ENCODE peak calls at places on chromosomes 4 and X, in eight cellular contexts. G is upper lobe of right lung, J is kidney, P is AG08395, I is GM10248, Z is endothelial cell, T is activated T-helper 1 cell treated with Interleukin-2 at 50 U/mL for 16 hours, K is NAMALWA. Y is an unnamed sample.

GRCh38 chr4:113147498-113148231 is 98.2 kb downstream of the ANK2 start:
- DNase-seq in J (no peak), G (no peak), Z (no peak), I (no peak), T (no peak), P (no peak), K (no peak), Y (no peak)

GRCh38 chrX:154445776-154446175 is 1.8 kb downstream of the FAM50A start:
- DNase-seq in Z (no peak), K (no peak), I (no peak), J (peak; percentile 66), P (no peak), T (no peak), G (no peak), Y (no peak)

GRCh38 chr4:74258949-74259348 is 49.3 kb upstream of the EPGN start:
- DNase-seq in Z (no peak), T (no peak), K (no peak), P (no peak), I (no peak), G (no peak), J (no peak), Y (no peak)

GRCh38 chr4:3802571-3803474 is 36.6 kb downstream of the ADRA2C start:
- DNase-seq in Z (no peak), T (no peak), K (no peak), G (no peak), P (no peak), J (peak; percentile 54), I (no peak), Y (no peak)

GRCh38 chr4:80492761-80493160 is 157.2 kb downstream of the CFAP299 start:
- DNase-seq in T (peak; percentile 24), J (no peak), I (no peak), Z (no peak), K (no peak), P (no peak), G (no peak), Y (peak; percentile 88)

GRCh38 chr4:159425749-159426376 is 323.0 kb downstream of the RAPGEF2 start:
- DNase-seq in Z (no peak), K (no peak), I (no peak), P (no peak), T (no peak), J (no peak), G (no peak), Y (no peak)

GRCh38 chr4:153521995-153522799 is 56.0 kb downstream of the TMEM131L start:
- DNase-seq in T (peak; percentile 30), I (no peak), J (no peak), G (no peak), Z (no peak), K (peak; percentile 32), P (no peak), Y (peak; percentile 94)

GRCh38 chrX:19064175-19064574 is 58.1 kb downstream of the ADGRG2 start:
- DNase-seq in I (no peak), T (no peak), K (no peak), G (no peak), Z (no peak), P (no peak), J (no peak), Y (no peak)

GRCh38 chr4:150368667-150369066 is 213.3 kb upstream of the MAB21L2 start:
- DNase-seq in I (no peak), G (no peak), J (no peak), Z (no peak), K (no peak), P (no peak), T (no peak), Y (no peak)

GRCh38 chrX:1483843-1484637 is 31.3 kb upstream of the ASMTL start:
- DNase-seq in K (peak; percentile 50), P (no peak), I (peak; percentile 77), J (no peak), G (peak; percentile 27), Z (no peak), T (no peak), Y (no peak)

GRCh38 chr4:143616771-143617170 is 83.7 kb downstream of the FREM3 start:
- DNase-seq in K (no peak), J (no peak), P (no peak), G (no peak), T (no peak), Z (no peak), I (peak; percentile 34), Y (peak; percentile 58)

GRCh38 chrX:53682885-53683555 is 3.5 kb downstream of the HUWE1 start:
- DNase-seq in T (no peak), Z (peak; percentile 44), J (no peak), I (peak; percentile 16), G (no peak), P (peak; percentile 18), K (peak; percentile 78), Y (no peak)

GRCh38 chr4:73309211-73309610 is 50.6 kb upstream of the ANKRD17 start:
- DNase-seq in Z (no peak), P (peak; percentile 18), J (no peak), I (no peak), T (no peak), G (no peak), K (no peak), Y (no peak)

GRCh38 chr4:162865102-162865501 is 301.6 kb downstream of the NAF1 start:
- DNase-seq in G (no peak), I (no peak), T (no peak), K (peak; percentile 41), Z (no peak), J (no peak), P (no peak), Y (peak; percentile 28)

GRCh38 chr4:151575646-151576045 is 166.7 kb downstream of the FHIP1A start:
- DNase-seq in P (no peak), Z (no peak), T (no peak), K (no peak), I (no peak), G (no peak), J (no peak), Y (no peak)

GRCh38 chr4:17597517-17597916 is 16.9 kb upstream of the MED28 start:
- DNase-seq in T (no peak), K (no peak), J (no peak), P (no peak), Z (peak; percentile 22), I (no peak), G (no peak), Y (no peak)

GRCh38 chr4:109614466-109614865 is 54.4 kb downstream of the MCUB start:
- DNase-seq in P (no peak), I (no peak), G (no peak), J (no peak), Z (no peak), K (no peak), T (no peak), Y (no peak)

GRCh38 chr4:42104521-42104920 is 47.9 kb downstream of the BEND4 start:
- DNase-seq in I (no peak), G (no peak), Z (no peak), T (no peak), K (no peak), P (peak; percentile 43), J (no peak), Y (peak; percentile 17)

GRCh38 chr4:159150380-159150779 is 47.5 kb downstream of the RAPGEF2 start:
- DNase-seq in T (no peak), K (peak; percentile 75), J (no peak), G (no peak), Z (no peak), I (no peak), P (no peak), Y (no peak)

GRCh38 chr4:109826719-109827118 is 1.1 kb upstream of the RRH start:
- DNase-seq in I (peak; percentile 18), P (peak; percentile 47), K (peak; percentile 53), T (no peak), G (no peak), J (no peak), Z (no peak), Y (no peak)

GRCh38 chr4:183995489-183996049 is 90.5 kb downstream of the STOX2 start:
- DNase-seq in P (peak; percentile 8), I (no peak), G (no peak), T (no peak), J (no peak), K (no peak), Z (no peak), Y (no peak)

GRCh38 chr4:170090667-170091052 is 904 bp upstream of the AADAT start:
- DNase-seq in T (no peak), Z (no peak), K (no peak), P (no peak), I (no peak), J (no peak), G (no peak), Y (no peak)

GRCh38 chrX:96906741-96907140 is 23.0 kb downstream of the RPA4 start:
- DNase-seq in J (no peak), P (no peak), Z (no peak), G (no peak), I (no peak), K (no peak), T (no peak), Y (no peak)

Y was measured in Jurkat, Clone E6-1.